ENCODE peak calls at places on chromosomes 6 and 20, in nine cellular contexts. X, P, I, W, F, V, T, J and L are unnamed samples.
A peak's percentile ranks its signal among the peaks of the same experiment; 100 is the strongest.

GRCh38 chr6:139164001-139164400 is 29.1 kb downstream of the HECA start:
- DNase-seq in P (no peak), X (no peak), W (no peak), T (no peak), V (no peak), F (no peak), J (no peak), I (no peak), L (no peak)

GRCh38 chr6:13795041-13795748 is 19.2 kb downstream of the MCUR1 start:
- DNase-seq in V (peak; percentile 84), P (peak; percentile 76), W (peak; percentile 73), T (peak; percentile 85), F (peak; percentile 80), J (peak; percentile 75), I (peak; percentile 88), X (peak; percentile 60), L (peak; percentile 56)

GRCh38 chr20:24933266-24933908 is 15.7 kb upstream of the CST7 start:
- DNase-seq in J (no peak), X (no peak), I (no peak), F (no peak), V (no peak), W (no peak), T (no peak), P (no peak), L (no peak)

GRCh38 chr6:80541186-80541585 is 434.7 kb downstream of the BCKDHB start:
- DNase-seq in X (no peak), V (no peak), J (no peak), I (no peak), W (peak; percentile 93), P (no peak), F (no peak), T (no peak), L (no peak)

GRCh38 chr20:38421915-38422314 is 13.2 kb downstream of the SNHG17 start:
- DNase-seq in F (no peak), V (no peak), P (no peak), W (no peak), I (no peak), T (no peak), J (no peak), X (peak; percentile 17), L (no peak)

GRCh38 chr20:41366546-41367392 is at the start of gene EMILIN3:
- DNase-seq in T (no peak), J (no peak), I (no peak), P (no peak), W (no peak), V (no peak), X (no peak), F (no peak), L (no peak)

GRCh38 chr20:36541227-36542018 is at the start of gene MYL9:
- DNase-seq in J (peak; percentile 43), T (peak; percentile 94), W (no peak), X (no peak), F (no peak), P (peak; percentile 97), V (peak; percentile 98), I (peak; percentile 81), L (peak; percentile 39)

GRCh38 chr20:3751664-3752385 is 15.7 kb downstream of the ADISSP start:
- DNase-seq in W (no peak), X (no peak), V (no peak), T (peak; percentile 74), F (no peak), I (peak; percentile 75), J (no peak), P (peak; percentile 72), L (no peak)

GRCh38 chr6:153735761-153736160 is 303.3 kb upstream of the OPRM1 start:
- DNase-seq in F (no peak), W (no peak), V (no peak), T (no peak), J (no peak), P (no peak), I (no peak), X (no peak), L (no peak)

GRCh38 chr6:107318100-107318736 is 141.1 kb downstream of the PDSS2 start:
- DNase-seq in W (peak; percentile 19), T (peak; percentile 50), P (peak; percentile 49), F (no peak), I (peak; percentile 55), J (peak; percentile 69), V (no peak), X (peak; percentile 41), L (peak; percentile 32)

GRCh38 chr20:23308024-23308423 is 42.6 kb upstream of the NXT1 start:
- DNase-seq in T (no peak), J (no peak), V (no peak), W (no peak), I (no peak), X (no peak), F (no peak), P (no peak), L (no peak)

GRCh38 chr6:37285861-37286311 is 27.9 kb upstream of the TMEM217 start:
- DNase-seq in P (no peak), J (no peak), T (no peak), W (no peak), X (no peak), V (no peak), F (no peak), I (no peak), L (no peak)

DNA sequence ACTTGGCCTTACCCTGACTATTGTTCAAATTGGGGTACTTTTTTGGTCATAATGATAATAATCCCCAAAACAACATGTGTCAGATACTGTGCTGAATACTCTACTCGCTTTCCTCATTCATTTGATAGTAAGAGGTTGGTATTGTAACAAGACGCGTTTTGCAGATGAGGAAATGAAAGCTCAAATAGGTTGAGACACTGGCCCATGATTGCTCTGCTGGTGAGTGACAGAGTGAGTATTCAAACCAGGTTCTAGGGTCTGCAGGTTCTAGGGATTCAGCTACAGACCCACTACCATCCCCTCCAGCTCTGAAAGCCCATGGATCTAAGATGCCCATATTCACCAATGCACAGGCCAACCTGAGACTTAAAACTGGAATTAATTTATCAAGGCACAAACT is 1.3 kb upstream of the ENPP4 start:
- DNase-seq in J (no peak), V (no peak), I (no peak), F (no peak), X (no peak), T (no peak), W (no peak), P (no peak), L (no peak)
- H3K27me3 ChIP-seq in J (peaks cover 10% of the 10 kb centered on the region), V (no peaks in the 10 kb centered on the region), I (no peaks in the 10 kb centered on the region), F (no peaks in the 10 kb centered on the region), X (no peaks in the 10 kb centered on the region), T (no peaks in the 10 kb centered on the region), W (peaks cover 7% of the 10 kb centered on the region), P (no peaks in the 10 kb centered on the region), L (peaks cover 5% of the 10 kb centered on the region)

DNA sequence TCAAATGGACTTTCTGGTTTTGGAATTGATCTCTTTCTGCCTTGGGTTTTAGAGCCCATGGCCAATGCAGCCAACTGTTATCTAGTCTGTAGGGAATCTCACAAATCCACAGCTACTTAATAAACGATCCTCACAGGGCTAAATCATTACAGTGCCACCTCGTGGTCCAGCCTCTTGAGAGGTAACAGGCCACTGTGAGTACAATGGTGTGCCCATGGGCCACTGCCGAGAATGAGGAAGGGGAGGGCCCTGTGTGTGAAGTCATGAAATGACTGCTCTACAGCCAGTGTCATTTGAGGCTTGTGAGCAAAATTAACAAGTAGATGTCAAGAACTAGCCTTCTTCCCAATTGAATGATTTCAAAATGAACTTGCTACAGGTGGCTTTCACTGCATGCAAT is 54.3 kb upstream of the GMPR start:
- DNase-seq in X (no peak), V (no peak), P (peak; percentile 29), W (peak; percentile 26), T (no peak), J (peak; percentile 47), F (no peak), I (no peak), L (no peak)
- TF ChIP-seq CTCF in X (peak; percentile 41), V (no peak), P (peak; percentile 5), W (peak; percentile 59), T (peak; percentile 41), J (peak; percentile 42), F (no peak), I (no peak), L (peak; percentile 12)

DNA sequence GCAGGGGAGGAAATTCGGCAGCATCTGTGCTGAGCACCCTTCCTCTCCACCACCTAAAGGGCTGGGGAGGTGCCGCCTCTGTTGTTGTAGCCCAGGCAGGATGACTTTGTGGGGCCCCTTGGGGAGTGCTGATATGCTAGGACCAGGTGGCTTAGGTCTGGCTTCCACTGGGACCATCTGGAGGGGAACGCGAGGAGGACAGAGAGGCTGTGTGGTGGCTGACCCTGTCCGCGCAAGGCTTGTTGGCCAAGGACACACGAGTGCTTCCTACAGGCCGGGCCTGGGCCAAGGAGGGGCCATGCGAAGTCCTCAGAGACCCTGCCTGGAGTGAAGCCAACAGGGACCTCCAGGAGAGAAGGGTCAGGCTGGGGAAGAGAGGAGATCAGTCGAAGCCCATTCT is 9.9 kb upstream of the RPS6KA2 start:
- DNase-seq in J (no peak), F (no peak), X (no peak), W (no peak), I (peak; percentile 49), V (no peak), T (no peak), P (no peak), L (no peak)
- H3K27ac ChIP-seq in J (no peak overlapping the region), F (no peak overlapping the region), X (no peak overlapping the region), W (no peak overlapping the region), I (no peak overlapping the region), V (no peak overlapping the region), T (peak overlapping the region; percentile 71), P (peak overlapping the region; percentile 66), L (no peak overlapping the region)

DNA sequence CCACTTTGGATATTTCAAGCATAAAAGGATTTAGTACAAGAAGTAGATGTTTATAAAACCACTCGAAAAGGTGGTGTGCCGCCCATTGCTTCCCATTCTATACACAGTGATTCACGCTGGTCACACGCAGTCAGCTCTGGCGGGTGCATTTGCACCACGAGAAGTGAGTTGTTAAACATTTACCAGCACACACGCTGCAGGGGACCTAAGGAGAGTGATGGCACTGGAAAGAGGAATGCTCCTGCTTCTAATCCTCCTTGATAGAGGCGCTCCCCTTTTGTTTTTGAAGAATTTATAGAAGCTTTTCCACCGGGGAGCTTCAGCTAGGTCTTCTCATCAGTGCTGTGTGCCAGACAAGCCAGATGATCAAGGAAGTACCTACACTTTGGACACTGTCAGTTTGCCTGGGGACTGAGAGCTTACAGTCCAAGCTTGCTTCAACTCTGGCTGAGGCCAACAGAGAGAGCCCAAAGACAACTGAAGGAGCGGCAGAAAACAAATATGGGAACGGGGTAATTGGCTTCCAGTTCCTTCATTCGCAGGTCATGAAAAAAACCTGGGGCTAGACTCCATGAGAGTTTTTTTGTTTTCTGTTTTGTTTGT is 31.2 kb downstream of the MUC22 start:
- DNase-seq in W (no peak), P (no peak), J (no peak), F (no peak), X (no peak), V (no peak), T (no peak), I (no peak), L (no peak)
- H3K27me3 ChIP-seq in W (no peaks in the 10 kb centered on the region), P (no peaks in the 10 kb centered on the region), J (peaks cover 11% of the 10 kb centered on the region), F (no peaks in the 10 kb centered on the region), X (peaks cover 6% of the 10 kb centered on the region), V (no peaks in the 10 kb centered on the region), T (peaks cover 18% of the 10 kb centered on the region), I (no peaks in the 10 kb centered on the region), L (peaks cover 6% of the 10 kb centered on the region)

DNA sequence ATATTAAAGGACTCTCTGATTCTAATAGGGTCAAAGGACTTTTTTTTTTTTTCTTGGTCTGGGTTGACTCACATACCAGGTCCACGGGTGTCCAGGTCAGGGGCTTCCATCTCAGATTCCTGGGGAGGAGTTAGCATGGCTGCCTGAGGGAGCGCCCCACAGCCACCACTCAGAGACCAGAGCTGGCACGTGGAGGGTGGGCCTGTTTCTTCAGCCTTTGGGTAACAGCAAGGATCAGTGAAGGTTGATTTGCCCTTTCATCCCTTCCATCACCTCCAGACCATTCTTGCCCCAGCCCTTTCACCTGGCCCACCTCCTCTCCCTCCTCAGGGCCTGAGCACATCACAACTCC is 5.9 kb upstream of the GPSM3 start:
- DNase-seq in X (no peak), T (no peak), P (no peak), F (no peak), I (no peak), V (peak; percentile 66), J (no peak), W (no peak), L (no peak)
- TF ChIP-seq CTCF in X (no peak), T (no peak), P (no peak), F (no peak), I (no peak), V (no peak), J (no peak), W (no peak), L (no peak)